ENCODE peak calls at places on chromosomes 2 and 18, in ten cellular contexts. R, H, G, N, B, K, V, M, A and U are unnamed samples.

GRCh38 chr2:215866594-215866993 is 146.8 kb downstream of the MREG start:
- DNase-seq in K (no peak), H (no peak), G (no peak), N (no peak), V (no peak), R (no peak), A (no peak), B (no peak), M (no peak), U (no peak)

GRCh38 chr2:71748227-71748626 is 294.9 kb downstream of the DYSF start:
- DNase-seq in R (peak), M (peak), N (no peak), H (no peak), B (no peak), K (no peak), G (no peak), A (no peak), V (no peak), U (no peak)

GRCh38 chr2:18432999-18433398 is 127.5 kb downstream of the RDH14 start:
- DNase-seq in G (no peak), H (no peak), N (no peak), R (no peak), A (no peak), B (no peak), K (no peak), M (no peak), V (no peak), U (no peak)

GRCh38 chr2:37355735-37356134 is 11.3 kb downstream of the QPCT start:
- DNase-seq in M (no peak), K (no peak), G (no peak), H (no peak), N (no peak), V (no peak), R (no peak), B (no peak), A (no peak), U (no peak)

GRCh38 chr2:74066491-74067203 is 81.1 kb downstream of the BOLA3 start:
- DNase-seq in B (no peak), M (no peak), N (no peak), G (no peak), A (no peak), H (no peak), K (no peak), V (no peak), R (no peak), U (no peak)

GRCh38 chr2:106189764-106190468 is 4.2 kb downstream of the UXS1 start:
- DNase-seq in B (no peak), M (peak), A (no peak), K (no peak), N (no peak), V (no peak), H (no peak), R (no peak), G (no peak), U (no peak)

GRCh38 chr2:99680946-99681345 is 191.1 kb upstream of the REV1 start:
- DNase-seq in N (no peak), K (no peak), A (no peak), M (peak), R (no peak), V (no peak), H (no peak), G (no peak), B (no peak), U (no peak)

GRCh38 chr2:115160523-115161521 is 718.4 kb downstream of the DPP10 start:
- DNase-seq in K (peak), A (no peak), G (peak), H (no peak), V (peak), R (peak), N (no peak), M (no peak), B (no peak), U (no peak)

GRCh38 chr18:46636040-46636630 is 20.9 kb downstream of the LOXHD1 start:
- DNase-seq in M (no peak), R (no peak), B (no peak), H (peak), A (no peak), V (no peak), K (no peak), N (no peak), G (no peak), U (no peak)

GRCh38 chr2:237680702-237681478 is 53.5 kb downstream of the LRRFIP1 start:
- DNase-seq in B (no peak), M (no peak), R (no peak), V (no peak), N (no peak), A (no peak), K (no peak), G (no peak), H (no peak), U (no peak)

GRCh38 chr2:166671235-166671634 is 177.2 kb upstream of the SCN7A start:
- DNase-seq in R (no peak), M (peak), G (no peak), A (no peak), V (no peak), B (no peak), N (no peak), K (no peak), H (no peak), U (no peak)

GRCh38 chr2:238149841-238150572 is 8.8 kb upstream of the ERFE start:
- DNase-seq in N (no peak), R (no peak), H (no peak), M (no peak), V (no peak), K (no peak), G (no peak), B (no peak), A (no peak), U (no peak)

GRCh38 chr18:9404565-9405060 is 70.0 kb downstream of the TWSG1 start:
- DNase-seq in N (peak), A (no peak), R (no peak), V (no peak), H (peak), K (no peak), B (no peak), M (no peak), G (no peak), U (peak)

GRCh38 chr18:35682282-35682867 is 100.8 kb downstream of the GALNT1 start:
- DNase-seq in N (no peak), G (no peak), A (no peak), K (no peak), H (no peak), V (no peak), R (no peak), M (peak), B (no peak), U (no peak)

GRCh38 chr2:45288532-45288931 is 279.3 kb upstream of the SIX2 start:
- DNase-seq in M (peak), R (no peak), G (no peak), H (no peak), V (no peak), N (no peak), K (no peak), B (no peak), A (no peak), U (no peak)

GRCh38 chr2:120798569-120799215 is 63.0 kb downstream of the GLI2 start:
- DNase-seq in R (no peak), M (no peak), N (no peak), K (no peak), A (no peak), B (no peak), G (no peak), H (no peak), V (no peak), U (no peak)

GRCh38 chr2:76257802-76258201 is 547.1 kb upstream of the GCFC2 start:
- DNase-seq in H (no peak), A (no peak), R (no peak), K (no peak), B (no peak), N (no peak), V (no peak), G (no peak), M (no peak), U (no peak)

GRCh38 chr2:230877737-230878598 is 13.2 kb downstream of the ITM2C start:
- DNase-seq in B (no peak), V (no peak), K (no peak), H (peak), G (no peak), R (peak), A (no peak), N (peak), M (no peak), U (peak)

GRCh38 chr2:101132202-101132601 is 19.0 kb downstream of the TBC1D8 start:
- DNase-seq in G (no peak), N (no peak), R (no peak), M (no peak), H (no peak), V (no peak), K (no peak), B (no peak), A (no peak), U (no peak)

GRCh38 chr2:111049792-111050640 is 70.7 kb upstream of the BCL2L11 start:
- DNase-seq in G (no peak), H (peak), M (no peak), K (no peak), B (no peak), V (no peak), A (no peak), R (no peak), N (no peak), U (peak)

GRCh38 chr2:101432411-101433181 is 42.3 kb downstream of the RFX8 start:
- DNase-seq in V (no peak), A (no peak), G (no peak), N (no peak), R (no peak), B (no peak), H (no peak), M (no peak), K (no peak), U (no peak)

GRCh38 chr2:46615555-46616487 is 136.5 kb downstream of the TMEM247 start:
- DNase-seq in V (peak), N (peak), G (no peak), R (no peak), A (no peak), H (no peak), M (peak), B (no peak), K (no peak), U (peak)

GRCh38 chr2:60633615-60634014 is 80.2 kb upstream of the BCL11A start:
- DNase-seq in K (no peak), G (no peak), H (no peak), B (no peak), V (peak), R (no peak), M (no peak), N (no peak), A (no peak), U (no peak)

GRCh38 chr2:214341636-214342035 is 69.2 kb upstream of the VWC2L start:
- DNase-seq in G (no peak), H (no peak), M (peak), V (no peak), K (no peak), A (no peak), B (no peak), R (no peak), N (no peak), U (no peak)

GRCh38 chr2:173307287-173307686 is 47.4 kb upstream of the CDCA7 start:
- DNase-seq in H (no peak), V (no peak), M (no peak), N (peak), K (no peak), R (no peak), G (no peak), B (no peak), A (no peak), U (peak)

GRCh38 chr2:148926291-148926961 is 51.4 kb downstream of the KIF5C start:
- DNase-seq in G (peak), N (peak), B (no peak), R (no peak), K (peak), A (no peak), H (peak), M (peak), V (peak), U (peak)

GRCh38 chr2:215880970-215881369 is 132.4 kb downstream of the MREG start:
- DNase-seq in H (no peak), V (no peak), B (no peak), G (no peak), A (no peak), M (no peak), K (no peak), R (no peak), N (no peak), U (no peak)